ENCODE peak calls at places on chromosomes 16 and 17, in nine cellular contexts. One of them, this sample, is unnamed.

GRCh38 chr16:56980792-56981724 is 8.3 kb upstream of the NLRC5 start:
- DNase-seq in pancreas: no peak
- DNase-seq in stomach: no peak
- DNase-seq in PC-9: no peak
- DNase-seq in HFF-Myc: no peak
- DNase-seq in spleen: no peak
- DNase-seq in sigmoid colon: no peak
- DNase-seq in kidney: no peak
- DNase-seq in fibroblast of pulmonary artery: no peak
- DNase-seq in this sample: no peak

GRCh38 chr17:59440757-59441458 is 109.5 kb downstream of the YPEL2 start:
- DNase-seq in PC-9: peak
- DNase-seq in pancreas: peak
- DNase-seq in sigmoid colon: peak
- DNase-seq in HFF-Myc: peak
- DNase-seq in stomach: peak
- DNase-seq in fibroblast of pulmonary artery: peak
- DNase-seq in kidney: peak
- DNase-seq in spleen: peak
- DNase-seq in this sample: peak

GRCh38 chr16:31496670-31497069 is 11.5 kb downstream of the RUSF1 start:
- DNase-seq in sigmoid colon: no peak
- DNase-seq in kidney: no peak
- DNase-seq in PC-9: no peak
- DNase-seq in pancreas: no peak
- DNase-seq in stomach: no peak
- DNase-seq in fibroblast of pulmonary artery: no peak
- DNase-seq in spleen: no peak
- DNase-seq in HFF-Myc: no peak
- DNase-seq in this sample: no peak

GRCh38 chr17:30922235-30922993 is 669 bp downstream of the ADAP2 start:
- DNase-seq in fibroblast of pulmonary artery: no peak
- DNase-seq in stomach: no peak
- DNase-seq in PC-9: no peak
- DNase-seq in spleen: peak
- DNase-seq in pancreas: peak
- DNase-seq in HFF-Myc: no peak
- DNase-seq in sigmoid colon: peak
- DNase-seq in kidney: peak
- DNase-seq in this sample: peak

GRCh38 chr17:58318627-58319180 is 9.9 kb downstream of the TSPOAP1 start:
- DNase-seq in sigmoid colon: peak
- DNase-seq in PC-9: no peak
- DNase-seq in kidney: no peak
- DNase-seq in spleen: peak
- DNase-seq in stomach: no peak
- DNase-seq in fibroblast of pulmonary artery: no peak
- DNase-seq in pancreas: no peak
- DNase-seq in HFF-Myc: no peak
- DNase-seq in this sample: no peak

GRCh38 chr17:60451071-60451470 is 28.8 kb downstream of the CHCT1 start:
- DNase-seq in pancreas: no peak
- DNase-seq in fibroblast of pulmonary artery: no peak
- DNase-seq in kidney: no peak
- DNase-seq in stomach: no peak
- DNase-seq in spleen: no peak
- DNase-seq in HFF-Myc: no peak
- DNase-seq in PC-9: no peak
- DNase-seq in sigmoid colon: no peak
- DNase-seq in this sample: no peak

GRCh38 chr17:76927577-76927976 is 59.4 kb downstream of the MGAT5B start:
- DNase-seq in spleen: no peak
- DNase-seq in PC-9: no peak
- DNase-seq in stomach: no peak
- DNase-seq in pancreas: no peak
- DNase-seq in sigmoid colon: no peak
- DNase-seq in fibroblast of pulmonary artery: no peak
- DNase-seq in kidney: peak
- DNase-seq in HFF-Myc: no peak
- DNase-seq in this sample: no peak

GRCh38 chr16:35516551-35516950 is 2057.1 kb downstream of the TP53TG3F start:
- DNase-seq in stomach: no peak
- DNase-seq in pancreas: no peak
- DNase-seq in fibroblast of pulmonary artery: no peak
- DNase-seq in kidney: no peak
- DNase-seq in PC-9: no peak
- DNase-seq in spleen: no peak
- DNase-seq in HFF-Myc: no peak
- DNase-seq in sigmoid colon: no peak
- DNase-seq in this sample: no peak

GRCh38 chr17:7380321-7380720 is 568 bp upstream of the TNK1 start:
- DNase-seq in stomach: peak
- DNase-seq in sigmoid colon: peak
- DNase-seq in kidney: no peak
- DNase-seq in HFF-Myc: no peak
- DNase-seq in pancreas: peak
- DNase-seq in fibroblast of pulmonary artery: peak
- DNase-seq in PC-9: no peak
- DNase-seq in spleen: no peak
- DNase-seq in this sample: no peak

GRCh38 chr17:8726477-8726876 is 18.2 kb downstream of the CCDC42 start:
- DNase-seq in fibroblast of pulmonary artery: no peak
- DNase-seq in kidney: no peak
- DNase-seq in stomach: no peak
- DNase-seq in spleen: no peak
- DNase-seq in HFF-Myc: no peak
- DNase-seq in PC-9: no peak
- DNase-seq in sigmoid colon: no peak
- DNase-seq in pancreas: no peak
- DNase-seq in this sample: no peak

GRCh38 chr16:87713469-87714229 is 52.1 kb downstream of the KLHDC4 start:
- DNase-seq in kidney: no peak
- DNase-seq in PC-9: no peak
- DNase-seq in fibroblast of pulmonary artery: no peak
- DNase-seq in sigmoid colon: no peak
- DNase-seq in stomach: no peak
- DNase-seq in HFF-Myc: no peak
- DNase-seq in pancreas: no peak
- DNase-seq in spleen: peak
- DNase-seq in this sample: no peak

GRCh38 chr16:66538910-66539309 is 11.0 kb downstream of the TK2 start:
- DNase-seq in spleen: no peak
- DNase-seq in stomach: no peak
- DNase-seq in PC-9: no peak
- DNase-seq in kidney: no peak
- DNase-seq in sigmoid colon: no peak
- DNase-seq in HFF-Myc: no peak
- DNase-seq in fibroblast of pulmonary artery: no peak
- DNase-seq in pancreas: no peak
- DNase-seq in this sample: no peak

GRCh38 chr17:74639704-74640142 is 16.2 kb upstream of the CD300E start:
- DNase-seq in fibroblast of pulmonary artery: no peak
- DNase-seq in PC-9: no peak
- DNase-seq in spleen: no peak
- DNase-seq in stomach: no peak
- DNase-seq in HFF-Myc: no peak
- DNase-seq in sigmoid colon: no peak
- DNase-seq in kidney: no peak
- DNase-seq in pancreas: no peak
- DNase-seq in this sample: no peak

GRCh38 chr17:39663688-39664580 is 1.2 kb upstream of the TCAP start:
- DNase-seq in pancreas: no peak
- DNase-seq in spleen: peak
- DNase-seq in sigmoid colon: no peak
- DNase-seq in HFF-Myc: no peak
- DNase-seq in kidney: peak
- DNase-seq in stomach: peak
- DNase-seq in fibroblast of pulmonary artery: no peak
- DNase-seq in PC-9: peak
- DNase-seq in this sample: no peak

GRCh38 chr17:6627019-6627418 is 13.5 kb downstream of the KIAA0753 start:
- DNase-seq in PC-9: no peak
- DNase-seq in HFF-Myc: no peak
- DNase-seq in spleen: no peak
- DNase-seq in sigmoid colon: no peak
- DNase-seq in pancreas: no peak
- DNase-seq in kidney: no peak
- DNase-seq in fibroblast of pulmonary artery: peak
- DNase-seq in stomach: no peak
- DNase-seq in this sample: peak

GRCh38 chr16:69187891-69188451 is 1.0 kb downstream of the SNTB2 start:
- DNase-seq in HFF-Myc: no peak
- DNase-seq in kidney: no peak
- DNase-seq in fibroblast of pulmonary artery: peak
- DNase-seq in sigmoid colon: peak
- DNase-seq in stomach: peak
- DNase-seq in pancreas: peak
- DNase-seq in PC-9: peak
- DNase-seq in spleen: peak
- DNase-seq in this sample: peak

DNA sequence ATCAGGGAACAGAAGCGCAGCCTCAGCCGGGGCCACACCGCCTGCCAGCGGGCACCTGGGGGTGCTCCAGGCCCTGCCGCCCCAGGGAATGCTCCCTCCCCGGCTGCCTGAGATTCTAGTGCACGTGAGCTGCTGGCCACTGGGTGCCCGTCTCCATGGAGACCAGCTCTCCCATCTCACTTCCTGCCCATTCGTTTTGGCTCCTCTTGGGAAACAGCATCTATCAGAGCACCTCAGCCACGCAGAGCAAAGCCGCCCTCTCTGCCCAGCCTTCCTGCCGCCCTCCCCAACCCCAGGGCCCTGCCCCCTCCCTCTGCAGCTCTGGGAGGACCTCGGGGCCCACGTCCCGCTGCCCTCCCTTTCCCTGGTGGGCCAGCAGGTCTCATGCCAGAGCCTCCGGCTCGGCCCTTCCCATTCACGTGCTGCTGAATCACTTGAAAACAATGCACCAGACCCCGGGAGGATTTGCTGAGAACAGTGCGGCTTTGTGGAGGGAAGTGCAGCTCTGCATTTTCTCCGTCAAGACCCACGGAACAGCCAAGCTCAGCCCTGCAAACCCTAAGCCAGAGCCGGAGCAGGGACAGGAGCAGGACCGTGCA is 19.4 kb downstream of the CEP295NL start:
- DNase-seq in HFF-Myc: peak
- DNase-seq in kidney: peak
- DNase-seq in fibroblast of pulmonary artery: peak
- DNase-seq in PC-9: peak
- DNase-seq in stomach: peak
- DNase-seq in sigmoid colon: peak
- DNase-seq in spleen: peak
- DNase-seq in pancreas: peak
- DNase-seq in this sample: peak
- H3K4me3 ChIP-seq in HFF-Myc: peak
- H3K4me3 ChIP-seq in kidney: no peak
- H3K4me3 ChIP-seq in fibroblast of pulmonary artery: peak
- H3K4me3 ChIP-seq in PC-9: peak
- H3K4me3 ChIP-seq in stomach: peak
- H3K4me3 ChIP-seq in sigmoid colon: peak
- H3K4me3 ChIP-seq in spleen: peak
- H3K4me3 ChIP-seq in pancreas: no peak
- H3K4me3 ChIP-seq in this sample: peak

GRCh38 chr17:72879877-72880276 is 212.6 kb downstream of the SLC39A11 start:
- DNase-seq in spleen: no peak
- DNase-seq in stomach: no peak
- DNase-seq in HFF-Myc: no peak
- DNase-seq in PC-9: no peak
- DNase-seq in kidney: no peak
- DNase-seq in fibroblast of pulmonary artery: no peak
- DNase-seq in sigmoid colon: no peak
- DNase-seq in pancreas: no peak
- DNase-seq in this sample: no peak

GRCh38 chr17:72876413-72876812 is 216.1 kb downstream of the SLC39A11 start:
- DNase-seq in pancreas: no peak
- DNase-seq in sigmoid colon: no peak
- DNase-seq in PC-9: no peak
- DNase-seq in kidney: no peak
- DNase-seq in spleen: no peak
- DNase-seq in fibroblast of pulmonary artery: no peak
- DNase-seq in HFF-Myc: no peak
- DNase-seq in stomach: no peak
- DNase-seq in this sample: no peak

GRCh38 chr17:72878975-72879660 is 213.4 kb downstream of the SLC39A11 start:
- DNase-seq in kidney: no peak
- DNase-seq in spleen: no peak
- DNase-seq in HFF-Myc: no peak
- DNase-seq in fibroblast of pulmonary artery: no peak
- DNase-seq in PC-9: no peak
- DNase-seq in sigmoid colon: no peak
- DNase-seq in pancreas: no peak
- DNase-seq in stomach: no peak
- DNase-seq in this sample: no peak

GRCh38 chr17:72877348-72877747 is 215.1 kb downstream of the SLC39A11 start:
- DNase-seq in kidney: no peak
- DNase-seq in HFF-Myc: no peak
- DNase-seq in pancreas: no peak
- DNase-seq in sigmoid colon: no peak
- DNase-seq in PC-9: no peak
- DNase-seq in fibroblast of pulmonary artery: no peak
- DNase-seq in spleen: no peak
- DNase-seq in stomach: no peak
- DNase-seq in this sample: no peak
- TF ChIP-seq CTCF in kidney: no peak
- TF ChIP-seq CTCF in HFF-Myc: no peak
- TF ChIP-seq CTCF in pancreas: no peak
- TF ChIP-seq CTCF in sigmoid colon: no peak
- TF ChIP-seq CTCF in PC-9: no peak
- TF ChIP-seq CTCF in fibroblast of pulmonary artery: no peak
- TF ChIP-seq CTCF in spleen: no peak
- TF ChIP-seq CTCF in stomach: no peak
- TF ChIP-seq CTCF in this sample: no peak

GRCh38 chr16:12295395-12295794 is 318.9 kb downstream of the SNX29 start:
- DNase-seq in PC-9: no peak
- DNase-seq in pancreas: no peak
- DNase-seq in spleen: no peak
- DNase-seq in kidney: no peak
- DNase-seq in sigmoid colon: no peak
- DNase-seq in stomach: no peak
- DNase-seq in HFF-Myc: no peak
- DNase-seq in fibroblast of pulmonary artery: no peak
- DNase-seq in this sample: no peak
- H3K4me3 ChIP-seq in PC-9: no peak
- H3K4me3 ChIP-seq in pancreas: no peak
- H3K4me3 ChIP-seq in spleen: no peak
- H3K4me3 ChIP-seq in kidney: no peak
- H3K4me3 ChIP-seq in sigmoid colon: no peak
- H3K4me3 ChIP-seq in stomach: no peak
- H3K4me3 ChIP-seq in HFF-Myc: no peak
- H3K4me3 ChIP-seq in fibroblast of pulmonary artery: no peak
- H3K4me3 ChIP-seq in this sample: no peak

GRCh38 chr17:81508639-81509047 is 4.0 kb downstream of the ACTG1 start:
- DNase-seq in spleen: no peak
- DNase-seq in kidney: no peak
- DNase-seq in HFF-Myc: no peak
- DNase-seq in sigmoid colon: peak
- DNase-seq in pancreas: no peak
- DNase-seq in fibroblast of pulmonary artery: peak
- DNase-seq in stomach: no peak
- DNase-seq in PC-9: peak
- DNase-seq in this sample: peak
- TF ChIP-seq CTCF in spleen: no peak
- TF ChIP-seq CTCF in kidney: no peak
- TF ChIP-seq CTCF in HFF-Myc: no peak
- TF ChIP-seq CTCF in sigmoid colon: no peak
- TF ChIP-seq CTCF in pancreas: no peak
- TF ChIP-seq CTCF in fibroblast of pulmonary artery: no peak
- TF ChIP-seq CTCF in stomach: no peak
- TF ChIP-seq CTCF in PC-9: no peak
- TF ChIP-seq CTCF in this sample: no peak